ENCODE peak calls at places on chromosomes 2 and 18, in six cellular contexts. One of them, this sample, is unnamed.

GRCh38 chr2:37350034-37350433 is 5.6 kb downstream of the QPCT start:
- DNase-seq in GM12878: peak
- DNase-seq in SK-N-SH: no peak
- DNase-seq in A549: no peak
- DNase-seq in stomach: no peak
- DNase-seq in ovary: no peak
- DNase-seq in this sample: peak

GRCh38 chr2:233743464-233744259 is 14.8 kb downstream of the UGT1A3 start:
- DNase-seq in SK-N-SH: no peak
- DNase-seq in GM12878: no peak
- DNase-seq in ovary: no peak
- DNase-seq in A549: no peak
- DNase-seq in stomach: no peak
- DNase-seq in this sample: no peak

GRCh38 chr2:66581461-66582363 is 146.8 kb downstream of the MEIS1 start:
- DNase-seq in GM12878: no peak
- DNase-seq in ovary: peak
- DNase-seq in stomach: no peak
- DNase-seq in A549: no peak
- DNase-seq in SK-N-SH: peak
- DNase-seq in this sample: no peak

GRCh38 chr2:28361991-28362710 is 30.5 kb upstream of the FOSL2 start:
- DNase-seq in GM12878: no peak
- DNase-seq in A549: no peak
- DNase-seq in SK-N-SH: no peak
- DNase-seq in stomach: no peak
- DNase-seq in ovary: no peak
- DNase-seq in this sample: no peak

GRCh38 chr18:77851798-77852197 is 602.1 kb downstream of the GALR1 start:
- DNase-seq in stomach: no peak
- DNase-seq in ovary: no peak
- DNase-seq in GM12878: no peak
- DNase-seq in SK-N-SH: no peak
- DNase-seq in A549: no peak
- DNase-seq in this sample: no peak

GRCh38 chr2:164589522-164589921 is 31.8 kb downstream of the GRB14 start:
- DNase-seq in A549: no peak
- DNase-seq in GM12878: no peak
- DNase-seq in ovary: no peak
- DNase-seq in stomach: no peak
- DNase-seq in SK-N-SH: no peak
- DNase-seq in this sample: no peak

GRCh38 chr2:159617080-159617479 is 732 bp upstream of the BAZ2B start:
- DNase-seq in stomach: no peak
- DNase-seq in SK-N-SH: no peak
- DNase-seq in ovary: no peak
- DNase-seq in A549: no peak
- DNase-seq in GM12878: no peak
- DNase-seq in this sample: no peak

GRCh38 chr18:50807199-50807598 is 12.6 kb downstream of the MRO start:
- DNase-seq in A549: no peak
- DNase-seq in GM12878: no peak
- DNase-seq in SK-N-SH: no peak
- DNase-seq in stomach: no peak
- DNase-seq in ovary: no peak
- DNase-seq in this sample: no peak

GRCh38 chr2:179017958-179018357 is 32.0 kb downstream of the CCDC141 start:
- DNase-seq in A549: no peak
- DNase-seq in SK-N-SH: no peak
- DNase-seq in stomach: no peak
- DNase-seq in ovary: no peak
- DNase-seq in GM12878: no peak
- DNase-seq in this sample: no peak

GRCh38 chr2:223503746-223504145 is 98.4 kb downstream of the SCG2 start:
- DNase-seq in SK-N-SH: no peak
- DNase-seq in ovary: no peak
- DNase-seq in GM12878: no peak
- DNase-seq in stomach: no peak
- DNase-seq in A549: no peak
- DNase-seq in this sample: no peak

GRCh38 chr2:212402316-212402715 is 136.3 kb downstream of the ERBB4 start:
- DNase-seq in stomach: no peak
- DNase-seq in SK-N-SH: no peak
- DNase-seq in A549: no peak
- DNase-seq in ovary: no peak
- DNase-seq in GM12878: no peak
- DNase-seq in this sample: no peak

GRCh38 chr2:73870084-73870483 is 22.7 kb upstream of the ACTG2 start:
- DNase-seq in SK-N-SH: no peak
- DNase-seq in ovary: peak
- DNase-seq in A549: no peak
- DNase-seq in GM12878: no peak
- DNase-seq in stomach: peak
- DNase-seq in this sample: peak

GRCh38 chr2:201523506-201523905 is 72.0 kb downstream of the STRADB start:
- DNase-seq in SK-N-SH: no peak
- DNase-seq in ovary: no peak
- DNase-seq in stomach: no peak
- DNase-seq in A549: no peak
- DNase-seq in GM12878: no peak
- DNase-seq in this sample: no peak
- TF ChIP-seq EP300 in SK-N-SH: no peak
- TF ChIP-seq EP300 in ovary: no peak
- TF ChIP-seq EP300 in stomach: no peak
- TF ChIP-seq EP300 in A549: no peak
- TF ChIP-seq EP300 in GM12878: no peak
- TF ChIP-seq EP300 in this sample: no peak

DNA sequence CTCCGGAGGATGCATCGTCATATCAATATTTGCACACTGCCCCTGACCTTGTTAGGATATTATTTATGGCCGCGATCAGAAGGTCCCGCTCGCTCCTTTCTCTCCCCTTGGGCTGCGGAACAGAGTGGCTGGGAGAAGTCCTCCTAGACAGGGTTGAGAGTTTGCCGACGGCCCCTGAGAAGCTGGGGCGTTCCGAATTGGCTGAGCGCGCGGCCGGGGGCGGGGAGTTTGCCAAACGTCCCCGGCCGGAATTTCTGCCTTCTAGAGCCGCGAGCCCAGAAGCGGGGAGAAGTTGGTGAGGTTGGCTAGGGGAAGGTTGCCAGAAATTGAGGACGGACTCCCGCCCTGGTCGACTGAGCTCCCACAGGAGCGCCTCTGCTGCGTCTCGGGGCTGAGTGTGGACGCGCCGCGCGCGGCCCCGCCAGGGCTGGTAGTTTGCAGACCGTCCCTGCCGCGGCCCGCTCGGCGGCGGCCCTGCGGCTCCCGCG is 134.2 kb upstream of the MGAT5 start:
- DNase-seq in ovary: peak
- DNase-seq in A549: peak
- DNase-seq in stomach: peak
- DNase-seq in SK-N-SH: peak
- DNase-seq in GM12878: no peak
- DNase-seq in this sample: peak
- TF ChIP-seq EP300 in ovary: no peak
- TF ChIP-seq EP300 in A549: no peak
- TF ChIP-seq EP300 in stomach: no peak
- TF ChIP-seq EP300 in SK-N-SH: peak
- TF ChIP-seq EP300 in GM12878: no peak
- TF ChIP-seq EP300 in this sample: no peak

GRCh38 chr18:46156124-46156745 is 52.0 kb downstream of the HAUS1 start:
- DNase-seq in GM12878: no peak
- DNase-seq in stomach: no peak
- DNase-seq in SK-N-SH: no peak
- DNase-seq in ovary: no peak
- DNase-seq in A549: no peak
- DNase-seq in this sample: no peak

GRCh38 chr18:46152436-46152807 is 48.2 kb downstream of the HAUS1 start:
- DNase-seq in stomach: no peak
- DNase-seq in A549: no peak
- DNase-seq in GM12878: no peak
- DNase-seq in SK-N-SH: no peak
- DNase-seq in ovary: no peak
- DNase-seq in this sample: no peak

GRCh38 chr18:46155652-46156051 is 51.5 kb downstream of the HAUS1 start:
- DNase-seq in SK-N-SH: no peak
- DNase-seq in GM12878: no peak
- DNase-seq in ovary: no peak
- DNase-seq in stomach: no peak
- DNase-seq in A549: no peak
- DNase-seq in this sample: no peak

GRCh38 chr18:46156838-46157237 is 52.7 kb downstream of the HAUS1 start:
- DNase-seq in SK-N-SH: no peak
- DNase-seq in GM12878: no peak
- DNase-seq in A549: no peak
- DNase-seq in stomach: no peak
- DNase-seq in ovary: no peak
- DNase-seq in this sample: no peak

DNA sequence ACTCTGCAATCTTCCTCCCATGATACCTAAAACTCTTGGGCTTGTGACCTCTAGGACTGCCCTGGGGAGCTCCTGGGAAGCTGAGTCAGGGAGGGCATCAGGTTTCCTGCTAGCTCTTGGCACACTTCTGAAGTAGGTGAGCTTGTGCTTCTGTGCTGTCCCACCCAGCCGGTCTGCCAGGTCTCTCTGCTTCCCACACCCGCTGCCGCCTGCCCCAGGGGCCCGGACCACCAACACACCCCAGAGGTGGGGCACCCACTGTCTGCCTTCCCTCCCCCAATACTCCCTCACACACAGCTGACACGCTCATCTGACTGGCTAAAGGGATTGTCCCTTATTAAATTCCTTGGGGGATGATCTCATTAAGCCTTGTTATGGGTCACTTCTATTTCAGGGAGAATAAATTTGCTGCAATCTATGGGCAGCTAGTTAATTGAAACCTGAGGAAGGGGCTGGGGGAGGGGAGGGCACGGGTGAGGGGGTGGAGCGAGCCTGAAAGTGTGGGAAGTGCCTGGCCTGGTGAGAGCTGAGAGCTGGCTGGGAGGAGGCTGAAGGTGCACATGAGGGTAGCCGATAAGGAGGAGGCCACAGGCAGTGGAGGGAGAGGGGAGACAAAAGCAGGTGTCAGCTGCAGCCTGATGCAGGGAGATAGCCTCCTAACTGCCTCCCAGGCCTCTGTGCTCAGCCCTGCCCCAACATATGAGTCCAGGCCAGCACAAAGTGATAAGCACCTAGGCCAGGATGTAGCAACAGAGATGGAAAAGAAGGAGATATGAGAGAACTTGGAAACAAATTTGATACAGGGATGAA is 48.8 kb downstream of the HAUS1 start:
- DNase-seq in GM12878: no peak
- DNase-seq in SK-N-SH: peak
- DNase-seq in stomach: no peak
- DNase-seq in ovary: no peak
- DNase-seq in A549: no peak
- DNase-seq in this sample: no peak
- TF ChIP-seq EP300 in GM12878: no peak
- TF ChIP-seq EP300 in SK-N-SH: peak
- TF ChIP-seq EP300 in stomach: no peak
- TF ChIP-seq EP300 in ovary: no peak
- TF ChIP-seq EP300 in A549: peak
- TF ChIP-seq EP300 in this sample: no peak

GRCh38 chr18:66872277-66872676 is 268.4 kb upstream of the CDH19 start:
- DNase-seq in ovary: no peak
- DNase-seq in GM12878: no peak
- DNase-seq in stomach: no peak
- DNase-seq in A549: no peak
- DNase-seq in SK-N-SH: peak
- DNase-seq in this sample: no peak
- TF ChIP-seq EP300 in ovary: no peak
- TF ChIP-seq EP300 in GM12878: no peak
- TF ChIP-seq EP300 in stomach: no peak
- TF ChIP-seq EP300 in A549: no peak
- TF ChIP-seq EP300 in SK-N-SH: no peak
- TF ChIP-seq EP300 in this sample: no peak

DNA sequence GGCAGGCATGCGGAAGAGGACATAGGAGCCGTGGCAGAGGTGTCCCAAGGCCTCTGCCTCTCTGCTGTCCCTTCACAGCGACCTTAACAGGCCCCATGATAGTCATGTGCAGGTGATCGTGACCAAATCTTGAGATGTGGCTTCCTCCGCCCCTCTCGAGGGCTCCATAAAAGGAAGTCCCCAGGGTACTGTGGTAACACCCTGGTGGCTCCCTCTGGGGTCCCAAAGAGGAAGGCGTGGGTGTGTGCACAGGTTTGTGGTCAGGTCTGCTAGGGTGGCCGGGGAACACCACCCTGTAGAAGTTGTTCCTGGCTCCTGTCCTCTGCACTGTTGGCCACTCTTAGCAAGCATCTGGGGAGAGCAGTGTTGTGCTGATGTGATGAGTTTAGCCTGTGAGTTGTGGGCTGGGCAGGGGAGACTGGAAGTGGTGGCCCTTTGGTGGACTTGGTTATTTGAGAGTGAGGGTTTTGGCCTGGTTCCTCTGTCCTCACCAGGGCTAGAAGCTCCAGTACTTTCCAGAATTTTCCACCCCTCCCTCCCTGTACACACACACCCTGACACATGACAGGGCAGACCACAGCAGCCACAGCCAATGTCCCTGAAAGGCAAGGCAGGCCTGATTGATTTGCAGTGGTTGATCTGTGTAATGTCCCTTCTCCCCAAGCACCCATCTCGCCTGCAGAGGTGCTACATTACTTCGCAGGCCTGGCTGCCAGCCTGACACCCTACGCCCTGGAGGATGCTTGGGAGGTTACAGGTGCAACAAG is 68.9 kb upstream of the BOD1L2 start:
- DNase-seq in stomach: no peak
- DNase-seq in A549: no peak
- DNase-seq in ovary: no peak
- DNase-seq in SK-N-SH: no peak
- DNase-seq in GM12878: peak
- DNase-seq in this sample: no peak
- TF ChIP-seq EP300 in stomach: no peak
- TF ChIP-seq EP300 in A549: no peak
- TF ChIP-seq EP300 in ovary: no peak
- TF ChIP-seq EP300 in SK-N-SH: no peak
- TF ChIP-seq EP300 in GM12878: peak
- TF ChIP-seq EP300 in this sample: no peak

GRCh38 chr2:134647607-134648256 is 71.1 kb downstream of the TMEM163 start:
- DNase-seq in ovary: no peak
- DNase-seq in GM12878: no peak
- DNase-seq in SK-N-SH: no peak
- DNase-seq in stomach: no peak
- DNase-seq in A549: no peak
- DNase-seq in this sample: no peak
- TF ChIP-seq EP300 in ovary: no peak
- TF ChIP-seq EP300 in GM12878: no peak
- TF ChIP-seq EP300 in SK-N-SH: no peak
- TF ChIP-seq EP300 in stomach: no peak
- TF ChIP-seq EP300 in A549: no peak
- TF ChIP-seq EP300 in this sample: no peak

GRCh38 chr2:20823917-20824316 is 1.0 kb upstream of the LDAH start:
- DNase-seq in SK-N-SH: no peak
- DNase-seq in A549: no peak
- DNase-seq in GM12878: no peak
- DNase-seq in ovary: no peak
- DNase-seq in stomach: no peak
- DNase-seq in this sample: no peak

GRCh38 chr2:20818820-20819219 is 4.1 kb downstream of the LDAH start:
- DNase-seq in A549: no peak
- DNase-seq in SK-N-SH: no peak
- DNase-seq in GM12878: no peak
- DNase-seq in ovary: no peak
- DNase-seq in stomach: no peak
- DNase-seq in this sample: no peak

GRCh38 chr2:20822535-20823490 is at the start of gene LDAH:
- DNase-seq in GM12878: peak
- DNase-seq in SK-N-SH: peak
- DNase-seq in A549: peak
- DNase-seq in stomach: peak
- DNase-seq in ovary: peak
- DNase-seq in this sample: peak
- TF ChIP-seq EP300 in GM12878: peak
- TF ChIP-seq EP300 in SK-N-SH: peak
- TF ChIP-seq EP300 in A549: no peak
- TF ChIP-seq EP300 in stomach: peak
- TF ChIP-seq EP300 in ovary: peak
- TF ChIP-seq EP300 in this sample: peak